ENCODE peak calls at places on chromosomes 2 and 18, in five cellular contexts. One of them, this sample, is unnamed.

GRCh38 chr2:202339052-202339870 is 36.9 kb upstream of the BMPR2 start:
- DNase-seq in GM23338: no peak
- DNase-seq in HepG2: peak; percentile 87
- DNase-seq in GM12878: no peak
- DNase-seq in K562: no peak
- DNase-seq in this sample: no peak

GRCh38 chr2:120275617-120276400 is 23.2 kb downstream of the RALB start:
- DNase-seq in GM12878: no peak
- DNase-seq in K562: no peak
- DNase-seq in GM23338: no peak
- DNase-seq in HepG2: peak; percentile 29
- DNase-seq in this sample: no peak

GRCh38 chr2:220320326-220320725 is 692.9 kb downstream of the SLC4A3 start:
- DNase-seq in HepG2: no peak
- DNase-seq in K562: no peak
- DNase-seq in GM12878: no peak
- DNase-seq in GM23338: no peak
- DNase-seq in this sample: no peak

GRCh38 chr18:22985250-22985649 is 52.1 kb downstream of the RBBP8 start:
- DNase-seq in GM23338: no peak
- DNase-seq in K562: no peak
- DNase-seq in HepG2: no peak
- DNase-seq in GM12878: no peak
- DNase-seq in this sample: no peak

GRCh38 chr18:55479656-55480420 is 108.2 kb downstream of the TCF4 start:
- DNase-seq in GM12878: no peak
- DNase-seq in K562: no peak
- DNase-seq in GM23338: no peak
- DNase-seq in HepG2: no peak
- DNase-seq in this sample: no peak

GRCh38 chr2:20796374-20796791 is 26.5 kb downstream of the LDAH start:
- DNase-seq in GM12878: no peak
- DNase-seq in GM23338: no peak
- DNase-seq in K562: no peak
- DNase-seq in HepG2: peak; percentile 35
- DNase-seq in this sample: no peak

GRCh38 chr18:64419156-64419555 is 270.3 kb upstream of the LINC00305 start:
- DNase-seq in HepG2: no peak
- DNase-seq in GM12878: no peak
- DNase-seq in K562: no peak
- DNase-seq in GM23338: no peak
- DNase-seq in this sample: no peak

GRCh38 chr18:33123852-33124251 is 316.7 kb downstream of the CCDC178 start:
- DNase-seq in HepG2: no peak
- DNase-seq in GM12878: no peak
- DNase-seq in GM23338: no peak
- DNase-seq in K562: no peak
- DNase-seq in this sample: no peak

GRCh38 chr2:29055586-29055985 is 18.7 kb downstream of the PCARE start:
- DNase-seq in GM23338: no peak
- DNase-seq in GM12878: no peak
- DNase-seq in K562: no peak
- DNase-seq in HepG2: no peak
- DNase-seq in this sample: no peak

GRCh38 chr2:200159829-200160781 is 146.4 kb upstream of the SPATS2L start:
- DNase-seq in GM23338: no peak
- DNase-seq in HepG2: no peak
- DNase-seq in GM12878: no peak
- DNase-seq in K562: no peak
- DNase-seq in this sample: no peak

GRCh38 chr2:71679481-71679880 is 226.1 kb downstream of the DYSF start:
- DNase-seq in HepG2: no peak
- DNase-seq in GM23338: no peak
- DNase-seq in GM12878: no peak
- DNase-seq in K562: no peak
- DNase-seq in this sample: no peak

GRCh38 chr2:30113617-30114293 is 33.1 kb upstream of the YPEL5 start:
- DNase-seq in GM23338: no peak
- DNase-seq in GM12878: no peak
- DNase-seq in HepG2: no peak
- DNase-seq in K562: no peak
- DNase-seq in this sample: no peak

GRCh38 chr2:40955042-40955441 is 503.2 kb upstream of the SLC8A1 start:
- DNase-seq in HepG2: no peak
- DNase-seq in GM23338: no peak
- DNase-seq in GM12878: no peak
- DNase-seq in K562: no peak
- DNase-seq in this sample: no peak

GRCh38 chr18:31723998-31724711 is 36.5 kb downstream of the SLC25A52 start:
- DNase-seq in GM23338: no peak
- DNase-seq in HepG2: no peak
- DNase-seq in K562: no peak
- DNase-seq in GM12878: no peak
- DNase-seq in this sample: no peak

GRCh38 chr18:77061291-77061945 is 71.2 kb downstream of the MBP start:
- DNase-seq in GM23338: no peak
- DNase-seq in K562: no peak
- DNase-seq in HepG2: no peak
- DNase-seq in GM12878: no peak
- DNase-seq in this sample: no peak

GRCh38 chr2:211836409-211836808 is 702.2 kb downstream of the ERBB4 start:
- DNase-seq in GM23338: no peak
- DNase-seq in HepG2: no peak
- DNase-seq in K562: no peak
- DNase-seq in GM12878: no peak
- DNase-seq in this sample: no peak

GRCh38 chr2:165889158-165889557 is 64.4 kb downstream of the TTC21B start:
- DNase-seq in GM23338: no peak
- DNase-seq in GM12878: no peak
- DNase-seq in HepG2: no peak
- DNase-seq in K562: no peak
- DNase-seq in this sample: no peak

GRCh38 chr2:235842941-235843340 is 325.2 kb downstream of the GBX2 start:
- DNase-seq in GM23338: no peak
- DNase-seq in K562: no peak
- DNase-seq in GM12878: no peak
- DNase-seq in HepG2: no peak
- DNase-seq in this sample: no peak

GRCh38 chr2:64204006-64204632 is 59.9 kb upstream of the PELI1 start:
- DNase-seq in K562: no peak
- DNase-seq in GM23338: peak; percentile 28
- DNase-seq in GM12878: peak; percentile 88
- DNase-seq in HepG2: no peak
- DNase-seq in this sample: no peak

GRCh38 chr18:28712172-28712571 is 535.2 kb upstream of the CDH2 start:
- DNase-seq in HepG2: no peak
- DNase-seq in GM12878: no peak
- DNase-seq in K562: no peak
- DNase-seq in GM23338: no peak
- DNase-seq in this sample: no peak

GRCh38 chr2:45380131-45380836 is 230.8 kb downstream of the SRBD1 start:
- DNase-seq in GM12878: no peak
- DNase-seq in K562: no peak
- DNase-seq in HepG2: peak; percentile 15
- DNase-seq in GM23338: no peak
- DNase-seq in this sample: no peak

GRCh38 chr2:173252581-173252980 is 102.1 kb upstream of the CDCA7 start:
- DNase-seq in HepG2: no peak
- DNase-seq in GM12878: no peak
- DNase-seq in GM23338: peak; percentile 31
- DNase-seq in K562: no peak
- DNase-seq in this sample: no peak

GRCh38 chr2:54471221-54471711 is 15.1 kb downstream of the SPTBN1 start:
- DNase-seq in GM23338: no peak
- DNase-seq in K562: no peak
- DNase-seq in HepG2: peak; percentile 90
- DNase-seq in GM12878: peak; percentile 55
- DNase-seq in this sample: no peak

GRCh38 chr18:22391571-22392359 is 25.9 kb downstream of the CTAGE1 start:
- DNase-seq in K562: no peak
- DNase-seq in HepG2: no peak
- DNase-seq in GM12878: no peak
- DNase-seq in GM23338: no peak
- DNase-seq in this sample: no peak

GRCh38 chr2:99821572-99822369 is 320.6 kb downstream of the AFF3 start:
- DNase-seq in HepG2: no peak
- DNase-seq in K562: no peak
- DNase-seq in GM23338: peak; percentile 19
- DNase-seq in GM12878: no peak
- DNase-seq in this sample: no peak

GRCh38 chr2:58460670-58461069 is 219.5 kb upstream of the FANCL start:
- DNase-seq in HepG2: no peak
- DNase-seq in GM23338: no peak
- DNase-seq in GM12878: no peak
- DNase-seq in K562: no peak
- DNase-seq in this sample: no peak

GRCh38 chr18:12463191-12463590 is 55.5 kb downstream of the PRELID3A start:
- DNase-seq in GM23338: peak; percentile 50
- DNase-seq in K562: no peak
- DNase-seq in GM12878: no peak
- DNase-seq in HepG2: no peak
- DNase-seq in this sample: no peak

GRCh38 chr2:166609183-166609959 is 115.3 kb upstream of the SCN7A start:
- DNase-seq in GM12878: no peak
- DNase-seq in GM23338: peak; percentile 80
- DNase-seq in HepG2: peak; percentile 81
- DNase-seq in K562: no peak
- DNase-seq in this sample: no peak

GRCh38 chr2:114550364-114550763 is 107.9 kb downstream of the DPP10 start:
- DNase-seq in GM23338: no peak
- DNase-seq in K562: no peak
- DNase-seq in GM12878: no peak
- DNase-seq in HepG2: peak; percentile 70
- DNase-seq in this sample: no peak

DNA sequence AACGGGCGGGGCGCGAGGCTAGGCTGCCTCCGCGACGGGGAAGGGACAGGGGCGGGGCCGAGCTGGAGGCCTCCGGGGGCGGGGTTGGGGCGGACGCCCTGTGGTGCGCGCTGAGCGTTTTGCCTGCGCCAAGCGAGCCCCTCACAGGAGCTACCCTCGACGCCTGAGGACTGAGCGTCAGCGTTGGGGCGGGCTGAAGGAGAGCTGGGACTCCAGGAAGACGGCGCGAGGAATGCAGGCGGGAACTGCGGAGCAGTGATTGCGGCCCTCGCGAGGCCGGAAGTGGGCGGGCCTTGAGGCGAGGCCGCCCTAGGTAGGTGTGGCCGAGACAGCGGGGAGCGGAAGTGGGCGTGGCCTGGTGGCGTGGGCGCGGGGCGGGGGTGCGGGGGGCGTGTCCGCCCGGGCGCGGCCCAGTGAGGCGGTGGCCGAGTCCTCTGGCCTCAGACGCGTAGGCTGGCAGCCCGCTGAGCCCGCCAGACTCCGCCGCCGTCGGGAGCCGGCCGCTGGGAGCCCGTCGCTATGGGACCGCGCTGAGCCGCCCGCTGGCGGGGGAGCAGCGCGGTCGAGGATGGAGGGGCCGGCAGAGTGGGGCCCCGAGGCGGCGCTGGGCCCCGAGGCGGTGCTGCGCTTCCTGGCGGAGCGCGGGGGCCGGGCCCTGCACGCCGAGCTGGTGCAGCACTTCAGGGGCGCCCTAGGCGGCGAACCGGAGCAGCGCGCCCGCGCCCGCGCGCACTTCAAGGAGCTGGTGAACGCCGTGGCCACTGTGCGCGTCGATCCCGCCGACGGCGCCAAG is at the start of the genes SEPTIN10 and SOWAHC:
- DNase-seq in K562: peak; percentile 18
- DNase-seq in GM23338: peak; percentile 97
- DNase-seq in GM12878: peak; percentile 57
- DNase-seq in HepG2: peak; percentile 98
- DNase-seq in this sample: peak; percentile 97
- H3K4me1 ChIP-seq in K562: no peaks in the 10 kb centered on the region
- H3K4me1 ChIP-seq in GM23338: peaks cover 31% of the 10 kb centered on the region
- H3K4me1 ChIP-seq in GM12878: no peaks in the 10 kb centered on the region
- H3K4me1 ChIP-seq in HepG2: peaks cover 59% of the 10 kb centered on the region
- H3K4me1 ChIP-seq in this sample: peaks cover 51% of the 10 kb centered on the region

GRCh38 chr18:46842583-46842982 is 74.7 kb downstream of the PIAS2 start:
- DNase-seq in GM12878: no peak
- DNase-seq in HepG2: no peak
- DNase-seq in K562: no peak
- DNase-seq in GM23338: no peak
- DNase-seq in this sample: no peak
- TF ChIP-seq REST in GM12878: no peak
- TF ChIP-seq REST in HepG2: no peak
- TF ChIP-seq REST in K562: no peak
- TF ChIP-seq REST in GM23338: no peak
- TF ChIP-seq REST in this sample: no peak

GRCh38 chr2:130355181-130355577 is 677 bp upstream of the PTPN18 start:
- DNase-seq in HepG2: no peak
- DNase-seq in GM23338: no peak
- DNase-seq in GM12878: no peak
- DNase-seq in K562: no peak
- DNase-seq in this sample: no peak

GRCh38 chr2:130355578-130356431 is at the start of gene PTPN18:
- DNase-seq in GM23338: peak; percentile 72
- DNase-seq in K562: peak; percentile 95
- DNase-seq in HepG2: peak; percentile 87
- DNase-seq in GM12878: no peak
- DNase-seq in this sample: peak; percentile 58

GRCh38 chr2:130353291-130354134 is 2.3 kb upstream of the PTPN18 start:
- DNase-seq in GM23338: no peak
- DNase-seq in K562: no peak
- DNase-seq in GM12878: no peak
- DNase-seq in HepG2: no peak
- DNase-seq in this sample: no peak

GRCh38 chr2:130352229-130352628 is 3.6 kb upstream of the PTPN18 start:
- DNase-seq in GM23338: no peak
- DNase-seq in K562: no peak
- DNase-seq in HepG2: no peak
- DNase-seq in GM12878: no peak
- DNase-seq in this sample: no peak

GRCh38 chr2:130354135-130354420 is 1.8 kb upstream of the PTPN18 start:
- DNase-seq in K562: no peak
- DNase-seq in GM12878: no peak
- DNase-seq in HepG2: no peak
- DNase-seq in GM23338: no peak
- DNase-seq in this sample: no peak
- TF ChIP-seq EZH2 in K562: no peak
- TF ChIP-seq EZH2 in GM12878: no peak
- TF ChIP-seq EZH2 in HepG2: no peak
- TF ChIP-seq EZH2 in GM23338: no peak
- TF ChIP-seq EZH2 in this sample: no peak

GRCh38 chr18:8797206-8797605 is 91.8 kb downstream of the MTCL1 start:
- DNase-seq in HepG2: peak; percentile 64
- DNase-seq in GM23338: no peak
- DNase-seq in K562: no peak
- DNase-seq in GM12878: no peak
- DNase-seq in this sample: no peak
- H3K4me1 ChIP-seq in HepG2: peaks cover 59% of the 10 kb centered on the region
- H3K4me1 ChIP-seq in GM23338: peaks cover 59% of the 10 kb centered on the region
- H3K4me1 ChIP-seq in K562: peaks cover 11% of the 10 kb centered on the region
- H3K4me1 ChIP-seq in GM12878: no peaks in the 10 kb centered on the region
- H3K4me1 ChIP-seq in this sample: peaks cover 75% of the 10 kb centered on the region

GRCh38 chr2:39434233-39434897 is 2.7 kb downstream of the MAP4K3 start:
- DNase-seq in GM12878: no peak
- DNase-seq in GM23338: no peak
- DNase-seq in HepG2: no peak
- DNase-seq in K562: no peak
- DNase-seq in this sample: no peak
- TF ChIP-seq REST in GM12878: no peak
- TF ChIP-seq REST in GM23338: no peak
- TF ChIP-seq REST in HepG2: no peak
- TF ChIP-seq REST in K562: no peak
- TF ChIP-seq REST in this sample: no peak

GRCh38 chr2:101387151-101387807 is at the start of gene CREG2:
- DNase-seq in K562: peak; percentile 19
- DNase-seq in GM12878: no peak
- DNase-seq in GM23338: peak; percentile 85
- DNase-seq in HepG2: peak; percentile 40
- DNase-seq in this sample: peak; percentile 26
- TF ChIP-seq EZH2 in K562: no peak
- TF ChIP-seq EZH2 in GM12878: no peak
- TF ChIP-seq EZH2 in GM23338: no peak
- TF ChIP-seq EZH2 in HepG2: peak; percentile 49
- TF ChIP-seq EZH2 in this sample: no peak